ENCODE peak calls at places on chromosomes 2 and 18, in seven cellular contexts. One of them, this sample, is unnamed.

GRCh38 chr2:4995466-4995865 is 696.7 kb upstream of the SOX11 start:
- DNase-seq in skeletal muscle cell: no peak
- DNase-seq in midbrain: no peak
- DNase-seq in amniotic epithelial cell: no peak
- DNase-seq in cerebellum: no peak
- DNase-seq in effector memory CD8-positive, alpha-beta T cell: no peak
- DNase-seq in memory B cell: no peak
- DNase-seq in this sample: no peak

GRCh38 chr18:9017170-9017899 is 85.2 kb upstream of the NDUFV2 start:
- DNase-seq in skeletal muscle cell: peak; percentile 85
- DNase-seq in midbrain: no peak
- DNase-seq in amniotic epithelial cell: peak; percentile 90
- DNase-seq in cerebellum: peak; percentile 61
- DNase-seq in effector memory CD8-positive, alpha-beta T cell: peak; percentile 2
- DNase-seq in memory B cell: peak; percentile 11
- DNase-seq in this sample: peak; percentile 22

GRCh38 chr2:18804540-18804939 is 215.2 kb upstream of the NT5C1B start:
- DNase-seq in skeletal muscle cell: no peak
- DNase-seq in midbrain: no peak
- DNase-seq in amniotic epithelial cell: no peak
- DNase-seq in cerebellum: no peak
- DNase-seq in effector memory CD8-positive, alpha-beta T cell: no peak
- DNase-seq in memory B cell: no peak
- DNase-seq in this sample: no peak

GRCh38 chr2:60602828-60603532 is 49.5 kb upstream of the BCL11A start:
- DNase-seq in skeletal muscle cell: no peak
- DNase-seq in midbrain: no peak
- DNase-seq in amniotic epithelial cell: no peak
- DNase-seq in cerebellum: no peak
- DNase-seq in effector memory CD8-positive, alpha-beta T cell: no peak
- DNase-seq in memory B cell: no peak
- DNase-seq in this sample: no peak

GRCh38 chr2:173990970-173991819 is 26.0 kb upstream of the SP3 start:
- DNase-seq in skeletal muscle cell: peak; percentile 86
- DNase-seq in midbrain: no peak
- DNase-seq in amniotic epithelial cell: peak; percentile 37
- DNase-seq in cerebellum: no peak
- DNase-seq in effector memory CD8-positive, alpha-beta T cell: no peak
- DNase-seq in memory B cell: peak; percentile 43
- DNase-seq in this sample: no peak

GRCh38 chr18:61727241-61727640 is 165.6 kb downstream of the RNF152 start:
- DNase-seq in skeletal muscle cell: no peak
- DNase-seq in midbrain: no peak
- DNase-seq in amniotic epithelial cell: no peak
- DNase-seq in cerebellum: no peak
- DNase-seq in effector memory CD8-positive, alpha-beta T cell: no peak
- DNase-seq in memory B cell: no peak
- DNase-seq in this sample: no peak

GRCh38 chr2:219252900-219253752 is at the start of gene TUBA4B:
- DNase-seq in skeletal muscle cell: no peak
- DNase-seq in midbrain: no peak
- DNase-seq in amniotic epithelial cell: peak; percentile 40
- DNase-seq in cerebellum: peak; percentile 50
- DNase-seq in effector memory CD8-positive, alpha-beta T cell: no peak
- DNase-seq in memory B cell: no peak
- DNase-seq in this sample: no peak

GRCh38 chr2:69138793-69139510 is 126.0 kb downstream of the ANTXR1 start:
- DNase-seq in skeletal muscle cell: peak; percentile 75
- DNase-seq in midbrain: no peak
- DNase-seq in amniotic epithelial cell: peak; percentile 91
- DNase-seq in cerebellum: no peak
- DNase-seq in effector memory CD8-positive, alpha-beta T cell: no peak
- DNase-seq in memory B cell: no peak
- DNase-seq in this sample: no peak

GRCh38 chr18:12577848-12578247 is 80.1 kb downstream of the SPIRE1 start:
- DNase-seq in skeletal muscle cell: no peak
- DNase-seq in midbrain: no peak
- DNase-seq in amniotic epithelial cell: no peak
- DNase-seq in cerebellum: no peak
- DNase-seq in effector memory CD8-positive, alpha-beta T cell: no peak
- DNase-seq in memory B cell: no peak
- DNase-seq in this sample: no peak

GRCh38 chr2:171146071-171146470 is 14.6 kb downstream of the TLK1 start:
- DNase-seq in skeletal muscle cell: no peak
- DNase-seq in midbrain: no peak
- DNase-seq in amniotic epithelial cell: no peak
- DNase-seq in cerebellum: no peak
- DNase-seq in effector memory CD8-positive, alpha-beta T cell: no peak
- DNase-seq in memory B cell: no peak
- DNase-seq in this sample: no peak

GRCh38 chr2:34096552-34097171 is 497.6 kb upstream of the FAM98A start:
- DNase-seq in skeletal muscle cell: no peak
- DNase-seq in midbrain: peak; percentile 87
- DNase-seq in amniotic epithelial cell: peak; percentile 44
- DNase-seq in cerebellum: peak; percentile 18
- DNase-seq in effector memory CD8-positive, alpha-beta T cell: peak; percentile 29
- DNase-seq in memory B cell: peak; percentile 9
- DNase-seq in this sample: no peak

GRCh38 chr2:130786076-130786475 is 30.7 kb downstream of the AMER3 start:
- DNase-seq in skeletal muscle cell: no peak
- DNase-seq in midbrain: no peak
- DNase-seq in amniotic epithelial cell: no peak
- DNase-seq in cerebellum: no peak
- DNase-seq in effector memory CD8-positive, alpha-beta T cell: no peak
- DNase-seq in memory B cell: no peak
- DNase-seq in this sample: no peak